ENCODE peak calls at places on chromosome 17, in nine cellular contexts. One of them, this sample, is unnamed.
A peak's percentile ranks its signal among the peaks of the same experiment; 100 is the strongest.

GRCh38 chr17:77708049-77708448 is 250.5 kb upstream of the TNRC6C start:
- DNase-seq in NB4: no peak
- DNase-seq in stimulated activated CD4-positive, alpha-beta T cell treated with anti-CD3 and anti-CD28 coated beads, Interleukin-15, amount 100 ng/mL, for 1 hour: no peak
- DNase-seq in neural crest cell: no peak
- DNase-seq in tibial artery: no peak
- DNase-seq in EL: no peak
- DNase-seq in COR-L47: no peak
- DNase-seq in Calu3: no peak
- DNase-seq in naive thymus-derived CD8-positive, alpha-beta T cell: no peak
- DNase-seq in this sample: no peak

GRCh38 chr17:64460955-64461354 is 12.0 kb downstream of the MILR1 start:
- DNase-seq in NB4: no peak
- DNase-seq in stimulated activated CD4-positive, alpha-beta T cell treated with anti-CD3 and anti-CD28 coated beads, Interleukin-15, amount 100 ng/mL, for 1 hour: no peak
- DNase-seq in neural crest cell: no peak
- DNase-seq in tibial artery: no peak
- DNase-seq in EL: no peak
- DNase-seq in COR-L47: no peak
- DNase-seq in Calu3: no peak
- DNase-seq in naive thymus-derived CD8-positive, alpha-beta T cell: no peak
- DNase-seq in this sample: no peak

GRCh38 chr17:36978810-36979584 is 30.2 kb downstream of the AATF start:
- DNase-seq in NB4: no peak
- DNase-seq in stimulated activated CD4-positive, alpha-beta T cell treated with anti-CD3 and anti-CD28 coated beads, Interleukin-15, amount 100 ng/mL, for 1 hour: no peak
- DNase-seq in neural crest cell: no peak
- DNase-seq in tibial artery: no peak
- DNase-seq in EL: no peak
- DNase-seq in COR-L47: no peak
- DNase-seq in Calu3: no peak
- DNase-seq in naive thymus-derived CD8-positive, alpha-beta T cell: no peak
- DNase-seq in this sample: no peak

GRCh38 chr17:65656390-65657250 is 95.2 kb upstream of the AXIN2 start:
- DNase-seq in NB4: no peak
- DNase-seq in stimulated activated CD4-positive, alpha-beta T cell treated with anti-CD3 and anti-CD28 coated beads, Interleukin-15, amount 100 ng/mL, for 1 hour: peak; percentile 8
- DNase-seq in neural crest cell: no peak
- DNase-seq in tibial artery: no peak
- DNase-seq in EL: no peak
- DNase-seq in COR-L47: no peak
- DNase-seq in Calu3: no peak
- DNase-seq in naive thymus-derived CD8-positive, alpha-beta T cell: no peak
- DNase-seq in this sample: no peak

GRCh38 chr17:2564876-2565275 is 28.6 kb upstream of the PAFAH1B1 start:
- DNase-seq in NB4: no peak
- DNase-seq in stimulated activated CD4-positive, alpha-beta T cell treated with anti-CD3 and anti-CD28 coated beads, Interleukin-15, amount 100 ng/mL, for 1 hour: no peak
- DNase-seq in neural crest cell: no peak
- DNase-seq in tibial artery: no peak
- DNase-seq in EL: no peak
- DNase-seq in COR-L47: no peak
- DNase-seq in Calu3: peak; percentile 62
- DNase-seq in naive thymus-derived CD8-positive, alpha-beta T cell: no peak
- DNase-seq in this sample: no peak

GRCh38 chr17:63142836-63143235 is 176.8 kb downstream of the TANC2 start:
- DNase-seq in NB4: no peak
- DNase-seq in stimulated activated CD4-positive, alpha-beta T cell treated with anti-CD3 and anti-CD28 coated beads, Interleukin-15, amount 100 ng/mL, for 1 hour: no peak
- DNase-seq in neural crest cell: no peak
- DNase-seq in tibial artery: no peak
- DNase-seq in EL: no peak
- DNase-seq in COR-L47: no peak
- DNase-seq in Calu3: no peak
- DNase-seq in naive thymus-derived CD8-positive, alpha-beta T cell: no peak
- DNase-seq in this sample: no peak

GRCh38 chr17:47952181-47953021 is 5.3 kb downstream of the PRR15L start:
- DNase-seq in NB4: no peak
- DNase-seq in stimulated activated CD4-positive, alpha-beta T cell treated with anti-CD3 and anti-CD28 coated beads, Interleukin-15, amount 100 ng/mL, for 1 hour: no peak
- DNase-seq in neural crest cell: no peak
- DNase-seq in tibial artery: no peak
- DNase-seq in EL: no peak
- DNase-seq in COR-L47: no peak
- DNase-seq in Calu3: peak; percentile 47
- DNase-seq in naive thymus-derived CD8-positive, alpha-beta T cell: no peak
- DNase-seq in this sample: no peak

GRCh38 chr17:61783556-61784304 is 79.6 kb downstream of the BRIP1 start:
- DNase-seq in NB4: no peak
- DNase-seq in stimulated activated CD4-positive, alpha-beta T cell treated with anti-CD3 and anti-CD28 coated beads, Interleukin-15, amount 100 ng/mL, for 1 hour: no peak
- DNase-seq in neural crest cell: no peak
- DNase-seq in tibial artery: no peak
- DNase-seq in EL: no peak
- DNase-seq in COR-L47: no peak
- DNase-seq in Calu3: no peak
- DNase-seq in naive thymus-derived CD8-positive, alpha-beta T cell: no peak
- DNase-seq in this sample: no peak

GRCh38 chr17:33039874-33040273 is 48.2 kb downstream of the SPACA3 start:
- DNase-seq in NB4: no peak
- DNase-seq in stimulated activated CD4-positive, alpha-beta T cell treated with anti-CD3 and anti-CD28 coated beads, Interleukin-15, amount 100 ng/mL, for 1 hour: no peak
- DNase-seq in neural crest cell: no peak
- DNase-seq in tibial artery: no peak
- DNase-seq in EL: peak; percentile 70
- DNase-seq in COR-L47: no peak
- DNase-seq in Calu3: no peak
- DNase-seq in naive thymus-derived CD8-positive, alpha-beta T cell: no peak
- DNase-seq in this sample: no peak

GRCh38 chr17:32901743-32902142 is 24.8 kb upstream of the MYO1D start:
- DNase-seq in NB4: no peak
- DNase-seq in stimulated activated CD4-positive, alpha-beta T cell treated with anti-CD3 and anti-CD28 coated beads, Interleukin-15, amount 100 ng/mL, for 1 hour: no peak
- DNase-seq in neural crest cell: no peak
- DNase-seq in tibial artery: no peak
- DNase-seq in EL: no peak
- DNase-seq in COR-L47: no peak
- DNase-seq in Calu3: no peak
- DNase-seq in naive thymus-derived CD8-positive, alpha-beta T cell: no peak
- DNase-seq in this sample: no peak

GRCh38 chr17:7523033-7523432 is 25.8 kb upstream of the TNFSF12 start:
- DNase-seq in NB4: peak; percentile 39
- DNase-seq in stimulated activated CD4-positive, alpha-beta T cell treated with anti-CD3 and anti-CD28 coated beads, Interleukin-15, amount 100 ng/mL, for 1 hour: peak; percentile 15
- DNase-seq in neural crest cell: peak; percentile 9
- DNase-seq in tibial artery: no peak
- DNase-seq in EL: peak; percentile 13
- DNase-seq in COR-L47: no peak
- DNase-seq in Calu3: no peak
- DNase-seq in naive thymus-derived CD8-positive, alpha-beta T cell: peak; percentile 36
- DNase-seq in this sample: no peak

GRCh38 chr17:2101448-2102257 is 46.8 kb downstream of the HIC1 start:
- DNase-seq in NB4: peak; percentile 69
- DNase-seq in stimulated activated CD4-positive, alpha-beta T cell treated with anti-CD3 and anti-CD28 coated beads, Interleukin-15, amount 100 ng/mL, for 1 hour: no peak
- DNase-seq in neural crest cell: no peak
- DNase-seq in tibial artery: peak; percentile 67
- DNase-seq in EL: no peak
- DNase-seq in COR-L47: no peak
- DNase-seq in Calu3: peak; percentile 71
- DNase-seq in naive thymus-derived CD8-positive, alpha-beta T cell: peak; percentile 37
- DNase-seq in this sample: peak; percentile 93

GRCh38 chr17:54968954-54969400 is 412 bp downstream of the STXBP4 start:
- DNase-seq in NB4: peak; percentile 46
- DNase-seq in stimulated activated CD4-positive, alpha-beta T cell treated with anti-CD3 and anti-CD28 coated beads, Interleukin-15, amount 100 ng/mL, for 1 hour: no peak
- DNase-seq in neural crest cell: no peak
- DNase-seq in tibial artery: no peak
- DNase-seq in EL: peak; percentile 39
- DNase-seq in COR-L47: no peak
- DNase-seq in Calu3: peak; percentile 2
- DNase-seq in naive thymus-derived CD8-positive, alpha-beta T cell: peak; percentile 6
- DNase-seq in this sample: no peak

GRCh38 chr17:40310882-40311391 is 2.0 kb downstream of the RARA start:
- DNase-seq in NB4: no peak
- DNase-seq in stimulated activated CD4-positive, alpha-beta T cell treated with anti-CD3 and anti-CD28 coated beads, Interleukin-15, amount 100 ng/mL, for 1 hour: no peak
- DNase-seq in neural crest cell: no peak
- DNase-seq in tibial artery: no peak
- DNase-seq in EL: no peak
- DNase-seq in COR-L47: no peak
- DNase-seq in Calu3: peak; percentile 72
- DNase-seq in naive thymus-derived CD8-positive, alpha-beta T cell: no peak
- DNase-seq in this sample: no peak

GRCh38 chr17:38590988-38591758 is 14.6 kb downstream of the SRCIN1 start:
- DNase-seq in NB4: peak; percentile 94
- DNase-seq in stimulated activated CD4-positive, alpha-beta T cell treated with anti-CD3 and anti-CD28 coated beads, Interleukin-15, amount 100 ng/mL, for 1 hour: no peak
- DNase-seq in neural crest cell: no peak
- DNase-seq in tibial artery: no peak
- DNase-seq in EL: no peak
- DNase-seq in COR-L47: no peak
- DNase-seq in Calu3: peak; percentile 57
- DNase-seq in naive thymus-derived CD8-positive, alpha-beta T cell: no peak
- DNase-seq in this sample: no peak

GRCh38 chr17:6927290-6927844 is 68.5 kb upstream of the ALOX12 start:
- DNase-seq in NB4: peak; percentile 59
- DNase-seq in stimulated activated CD4-positive, alpha-beta T cell treated with anti-CD3 and anti-CD28 coated beads, Interleukin-15, amount 100 ng/mL, for 1 hour: no peak
- DNase-seq in neural crest cell: no peak
- DNase-seq in tibial artery: no peak
- DNase-seq in EL: peak; percentile 55
- DNase-seq in COR-L47: no peak
- DNase-seq in Calu3: no peak
- DNase-seq in naive thymus-derived CD8-positive, alpha-beta T cell: no peak
- DNase-seq in this sample: no peak

GRCh38 chr17:39231091-39231561 is 5.4 kb upstream of the STAC2 start:
- DNase-seq in NB4: peak; percentile 50
- DNase-seq in stimulated activated CD4-positive, alpha-beta T cell treated with anti-CD3 and anti-CD28 coated beads, Interleukin-15, amount 100 ng/mL, for 1 hour: no peak
- DNase-seq in neural crest cell: no peak
- DNase-seq in tibial artery: peak; percentile 92
- DNase-seq in EL: no peak
- DNase-seq in COR-L47: no peak
- DNase-seq in Calu3: no peak
- DNase-seq in naive thymus-derived CD8-positive, alpha-beta T cell: no peak
- DNase-seq in this sample: no peak

GRCh38 chr17:30576326-30576861 is 99.2 kb downstream of the GOSR1 start:
- DNase-seq in NB4: no peak
- DNase-seq in stimulated activated CD4-positive, alpha-beta T cell treated with anti-CD3 and anti-CD28 coated beads, Interleukin-15, amount 100 ng/mL, for 1 hour: no peak
- DNase-seq in neural crest cell: no peak
- DNase-seq in tibial artery: no peak
- DNase-seq in EL: no peak
- DNase-seq in COR-L47: peak; percentile 81
- DNase-seq in Calu3: no peak
- DNase-seq in naive thymus-derived CD8-positive, alpha-beta T cell: no peak
- DNase-seq in this sample: no peak

GRCh38 chr17:48701864-48702532 is 20.3 kb downstream of the PRAC1 start:
- DNase-seq in NB4: no peak
- DNase-seq in stimulated activated CD4-positive, alpha-beta T cell treated with anti-CD3 and anti-CD28 coated beads, Interleukin-15, amount 100 ng/mL, for 1 hour: no peak
- DNase-seq in neural crest cell: no peak
- DNase-seq in tibial artery: no peak
- DNase-seq in EL: no peak
- DNase-seq in COR-L47: no peak
- DNase-seq in Calu3: no peak
- DNase-seq in naive thymus-derived CD8-positive, alpha-beta T cell: no peak
- DNase-seq in this sample: no peak

GRCh38 chr17:58388302-58389190 is 28.8 kb downstream of the RNF43 start:
- DNase-seq in NB4: no peak
- DNase-seq in stimulated activated CD4-positive, alpha-beta T cell treated with anti-CD3 and anti-CD28 coated beads, Interleukin-15, amount 100 ng/mL, for 1 hour: no peak
- DNase-seq in neural crest cell: no peak
- DNase-seq in tibial artery: no peak
- DNase-seq in EL: no peak
- DNase-seq in COR-L47: no peak
- DNase-seq in Calu3: no peak
- DNase-seq in naive thymus-derived CD8-positive, alpha-beta T cell: no peak
- DNase-seq in this sample: no peak

GRCh38 chr17:31738488-31738887 is 120.6 kb downstream of the COPRS start:
- DNase-seq in NB4: no peak
- DNase-seq in stimulated activated CD4-positive, alpha-beta T cell treated with anti-CD3 and anti-CD28 coated beads, Interleukin-15, amount 100 ng/mL, for 1 hour: no peak
- DNase-seq in neural crest cell: no peak
- DNase-seq in tibial artery: peak; percentile 24
- DNase-seq in EL: no peak
- DNase-seq in COR-L47: no peak
- DNase-seq in Calu3: no peak
- DNase-seq in naive thymus-derived CD8-positive, alpha-beta T cell: no peak
- DNase-seq in this sample: no peak

GRCh38 chr17:57195790-57196460 is 60.4 kb upstream of the MSI2 start:
- DNase-seq in NB4: peak; percentile 22
- DNase-seq in stimulated activated CD4-positive, alpha-beta T cell treated with anti-CD3 and anti-CD28 coated beads, Interleukin-15, amount 100 ng/mL, for 1 hour: no peak
- DNase-seq in neural crest cell: no peak
- DNase-seq in tibial artery: no peak
- DNase-seq in EL: no peak
- DNase-seq in COR-L47: no peak
- DNase-seq in Calu3: no peak
- DNase-seq in naive thymus-derived CD8-positive, alpha-beta T cell: no peak
- DNase-seq in this sample: no peak